ENCODE peak calls at places on chromosomes 2 and 18, in five cellular contexts. P is uterus, E is K562, I is left lung, N is GM23338. J is an unnamed sample.
A peak's percentile ranks its signal among the peaks of the same experiment; 100 is the strongest.

GRCh38 chr2:27308359-27308875 is at the start of gene UCN:
- DNase-seq in N (peak; percentile 83), E (peak; percentile 32), P (no peak), I (no peak), J (no peak)

GRCh38 chr18:58364867-58365533 is 263.9 kb downstream of the ALPK2 start:
- DNase-seq in I (no peak), N (peak; percentile 39), E (no peak), P (no peak), J (no peak)

GRCh38 chr2:37586663-37587409 is 84.6 kb downstream of the CDC42EP3 start:
- DNase-seq in N (peak; percentile 23), I (no peak), E (no peak), P (no peak), J (no peak)

GRCh38 chr18:70693196-70693595 is 404.4 kb downstream of the SOCS6 start:
- DNase-seq in I (no peak), E (no peak), P (no peak), N (no peak), J (no peak)

GRCh38 chr2:227703961-227704360 is 13.9 kb downstream of the SLC19A3 start:
- DNase-seq in I (no peak), P (no peak), E (no peak), N (no peak), J (no peak)

GRCh38 chr2:165825041-165825440 is 31.0 kb upstream of the GALNT3 start:
- DNase-seq in E (no peak), I (no peak), N (no peak), P (peak; percentile 12), J (no peak)

GRCh38 chr18:76495435-76496199 is 575 bp upstream of the ZNF516 start:
- DNase-seq in P (peak; percentile 47), E (no peak), I (peak; percentile 86), N (peak; percentile 65), J (no peak)

GRCh38 chr2:121429119-121429903 is 101.4 kb upstream of the RNU4ATAC start:
- DNase-seq in N (no peak), P (no peak), E (no peak), I (no peak), J (no peak)

GRCh38 chr2:52369176-52369575 is 1337.2 kb upstream of the NRXN1 start:
- DNase-seq in E (no peak), I (no peak), P (no peak), N (no peak), J (no peak)

GRCh38 chr2:239800785-239801184 is 224.4 kb downstream of the NDUFA10 start:
- DNase-seq in I (no peak), P (no peak), E (no peak), N (no peak), J (no peak)

GRCh38 chr2:45612741-45613140 is 1.7 kb upstream of the SRBD1 start:
- DNase-seq in P (no peak), E (no peak), I (no peak), N (no peak), J (no peak)

GRCh38 chr2:237939251-237939650 is 27.6 kb upstream of the UBE2F start:
- DNase-seq in I (no peak), N (no peak), E (no peak), P (no peak), J (no peak)

GRCh38 chr2:221570321-221571107 is 1.6 kb downstream of the EPHA4 start:
- DNase-seq in P (peak; percentile 25), I (peak; percentile 37), E (no peak), N (peak; percentile 43), J (no peak)

GRCh38 chr2:3078684-3079083 is 298.9 kb downstream of the EIPR1 start:
- DNase-seq in P (no peak), N (no peak), I (no peak), E (no peak), J (no peak)

GRCh38 chr2:178417916-178418315 is 33.1 kb downstream of the PRKRA start:
- DNase-seq in E (no peak), N (no peak), P (no peak), I (no peak), J (no peak)

GRCh38 chr18:24811963-24812681 is 351.7 kb downstream of the HRH4 start:
- DNase-seq in N (no peak), P (no peak), I (no peak), E (no peak), J (no peak)

GRCh38 chr18:25230658-25231326 is 121.2 kb downstream of the ZNF521 start:
- DNase-seq in P (peak; percentile 85), N (no peak), E (no peak), I (no peak), J (no peak)

GRCh38 chr2:240436626-240437180 is 1.2 kb downstream of the GPC1 start:
- DNase-seq in I (peak; percentile 80), P (no peak), N (peak; percentile 70), E (no peak), J (no peak)

GRCh38 chr2:66438498-66439290 is 3.8 kb downstream of the MEIS1 start:
- DNase-seq in E (no peak), P (no peak), N (no peak), I (no peak), J (no peak)

GRCh38 chr2:127862228-127862627 is 4.3 kb upstream of the POLR2D start:
- DNase-seq in P (no peak), N (no peak), I (no peak), E (no peak), J (no peak)

GRCh38 chr2:127864877-127865276 is 6.9 kb upstream of the POLR2D start:
- DNase-seq in I (no peak), P (no peak), N (peak; percentile 21), E (peak; percentile 85), J (no peak)

DNA sequence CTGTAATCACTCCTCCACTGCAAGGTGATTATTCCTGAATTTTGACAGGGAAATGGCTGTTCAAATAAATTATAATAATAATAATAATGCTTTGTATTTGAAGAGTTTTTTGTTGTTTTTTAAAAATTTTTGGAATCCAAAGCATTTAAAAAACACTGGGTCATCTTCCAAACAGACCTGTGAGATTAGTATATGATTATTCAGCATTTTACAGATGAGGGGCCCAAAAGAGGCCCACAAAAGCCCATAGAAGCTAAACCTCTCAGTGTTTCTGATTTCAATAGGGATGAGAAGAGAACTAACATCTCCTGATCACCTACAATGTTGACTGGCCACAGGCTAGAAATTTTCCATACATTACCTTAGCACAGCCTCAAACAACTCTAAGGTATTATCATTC is 8.0 kb upstream of the POLR2D start:
- DNase-seq in P (no peak), I (no peak), E (no peak), N (no peak), J (no peak)
- H3K36me3 ChIP-seq in P (no peaks in the 10 kb centered on the region), I (no peaks in the 10 kb centered on the region), E (peaks cover 73% of the 10 kb centered on the region), N (peaks cover 39% of the 10 kb centered on the region), J (peaks cover 5% of the 10 kb centered on the region)

GRCh38 chr2:224532931-224533330 is 52.2 kb downstream of the CUL3 start:
- DNase-seq in I (no peak), N (no peak), E (no peak), P (no peak), J (no peak)

DNA sequence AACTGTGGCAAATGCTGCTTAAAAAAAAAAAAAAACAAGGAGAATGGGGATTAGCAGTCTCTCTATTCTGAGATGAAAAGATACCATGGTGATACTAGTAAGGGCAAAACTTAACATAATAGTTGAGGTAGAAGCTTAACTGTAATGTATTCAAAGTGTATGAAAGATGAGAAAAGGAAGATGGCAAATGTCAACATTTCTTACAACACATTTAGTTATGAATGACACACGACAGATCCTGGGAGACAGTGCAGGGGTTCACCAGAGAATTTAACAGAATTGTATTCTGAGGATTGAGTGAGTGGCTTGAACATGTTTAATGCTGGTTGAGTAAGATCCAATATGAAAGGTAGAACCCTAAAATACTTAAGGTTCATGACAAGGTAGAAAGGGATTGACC is 52.7 kb downstream of the CUL3 start:
- DNase-seq in E (no peak), I (no peak), N (no peak), P (no peak), J (no peak)
- H3K36me3 ChIP-seq in E (peaks cover 37% of the 10 kb centered on the region), I (no peaks in the 10 kb centered on the region), N (no peaks in the 10 kb centered on the region), P (no peaks in the 10 kb centered on the region), J (no peaks in the 10 kb centered on the region)

DNA sequence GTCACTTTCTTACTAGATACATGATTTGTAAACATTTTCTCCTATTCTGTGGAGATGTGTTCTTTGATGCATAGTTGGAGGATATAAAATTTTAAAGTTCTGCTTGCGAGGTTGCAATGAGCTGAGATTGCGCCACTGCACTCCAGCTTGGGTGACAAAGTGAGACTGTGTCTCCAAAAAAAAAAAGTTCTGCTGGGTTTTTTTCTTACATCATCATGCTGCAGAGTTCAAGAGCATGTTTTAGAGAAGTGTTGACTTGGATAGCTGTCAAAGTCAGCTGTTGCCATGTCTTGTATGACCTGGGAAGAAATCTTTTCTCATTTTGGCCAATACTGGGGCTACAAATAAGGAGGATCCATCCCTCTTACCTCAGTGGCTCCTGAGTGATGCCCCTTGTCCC is 71.3 kb downstream of the UGGT1 start:
- DNase-seq in E (no peak), N (no peak), I (no peak), P (no peak), J (no peak)
- H3K36me3 ChIP-seq in E (peaks cover 87% of the 10 kb centered on the region), N (peaks cover 38% of the 10 kb centered on the region), I (peaks cover 5% of the 10 kb centered on the region), P (no peaks in the 10 kb centered on the region), J (peaks cover 100% of the 10 kb centered on the region)

GRCh38 chr2:207750876-207751275 is 18.8 kb downstream of the FZD5 start:
- DNase-seq in E (no peak), I (no peak), N (no peak), P (no peak), J (no peak)

GRCh38 chr2:207747653-207748560 is 21.8 kb downstream of the FZD5 start:
- DNase-seq in I (no peak), N (no peak), P (no peak), E (no peak), J (no peak)

GRCh38 chr2:207750315-207750714 is 19.4 kb downstream of the FZD5 start:
- DNase-seq in E (no peak), N (peak; percentile 48), I (no peak), P (no peak), J (no peak)

GRCh38 chr2:207749873-207750272 is 19.8 kb downstream of the FZD5 start:
- DNase-seq in N (no peak), I (no peak), P (no peak), E (no peak), J (no peak)

DNA sequence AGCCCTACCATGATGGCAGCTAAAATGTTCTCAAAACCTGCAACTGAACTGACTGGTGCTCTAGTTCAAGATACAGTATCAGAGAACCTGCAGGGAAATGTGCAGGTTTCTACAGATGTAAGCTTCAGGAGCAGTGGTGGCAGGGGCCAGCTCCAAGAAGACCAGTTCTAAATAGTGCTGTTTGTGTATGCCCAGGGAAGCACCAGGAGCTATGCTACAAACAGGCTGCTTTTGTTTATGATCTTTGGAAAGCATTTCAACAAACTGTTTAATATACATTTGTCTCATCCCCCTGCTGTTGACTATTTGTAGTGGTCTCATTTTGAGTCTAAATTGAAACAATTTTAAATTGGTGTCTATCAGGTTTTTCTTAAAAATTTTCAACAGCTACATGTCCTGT is 20.7 kb downstream of the FZD5 start:
- DNase-seq in E (no peak), I (no peak), N (no peak), P (no peak), J (no peak)
- H3K36me3 ChIP-seq in E (no peaks in the 10 kb centered on the region), I (no peaks in the 10 kb centered on the region), N (peaks cover 7% of the 10 kb centered on the region), P (no peaks in the 10 kb centered on the region), J (no peaks in the 10 kb centered on the region)

GRCh38 chr18:48800479-48800876 is 150.3 kb downstream of the SMAD7 start:
- DNase-seq in I (no peak), E (no peak), N (no peak), P (peak; percentile 10), J (no peak)
- H3K36me3 ChIP-seq in I (no peaks in the 10 kb centered on the region), E (no peaks in the 10 kb centered on the region), N (no peaks in the 10 kb centered on the region), P (no peaks in the 10 kb centered on the region), J (no peaks in the 10 kb centered on the region)